ENCODE peak calls at places on chromosomes 2 and 18, in ten cellular contexts. H, S, I, K, G, P, O, W, L and C are unnamed samples.

GRCh38 chr18:8232791-8233190 is 376.4 kb upstream of the RAB12 start:
- DNase-seq in H (no peak), W (no peak), I (no peak), O (no peak), G (no peak), S (no peak), K (no peak), L (no peak), P (no peak), C (no peak)

GRCh38 chr18:7898181-7898580 is 331.1 kb downstream of the PTPRM start:
- DNase-seq in K (no peak), L (no peak), P (no peak), G (no peak), W (no peak), S (no peak), I (no peak), H (no peak), O (no peak), C (no peak)

GRCh38 chr18:69233465-69234054 is 167.1 kb upstream of the DOK6 start:
- DNase-seq in H (peak; percentile 46), P (no peak), K (no peak), L (no peak), W (no peak), I (no peak), G (no peak), S (no peak), O (no peak), C (no peak)

GRCh38 chr18:59159986-59160385 is 20.3 kb downstream of the SEC11C start:
- DNase-seq in P (no peak), I (no peak), S (no peak), H (no peak), O (no peak), W (no peak), K (no peak), L (no peak), G (no peak), C (no peak)

GRCh38 chr18:3245853-3246635 is 1.6 kb upstream of the MYL12A start:
- DNase-seq in G (peak; percentile 93), L (peak; percentile 77), O (peak; percentile 91), K (peak; percentile 94), W (peak; percentile 93), P (peak; percentile 92), S (peak; percentile 93), I (peak; percentile 66), H (peak; percentile 84), C (peak; percentile 72)

GRCh38 chr18:26424428-26425147 is 123.8 kb downstream of the KCTD1 start:
- DNase-seq in K (peak; percentile 44), O (no peak), G (no peak), H (no peak), W (no peak), I (no peak), S (no peak), L (no peak), P (peak; percentile 2), C (no peak)

GRCh38 chr18:24725644-24726043 is 265.2 kb downstream of the HRH4 start:
- DNase-seq in L (peak; percentile 30), H (no peak), I (no peak), W (no peak), O (no peak), G (no peak), S (no peak), K (no peak), P (no peak), C (no peak)

GRCh38 chr2:237915576-237915975 is 51.2 kb upstream of the UBE2F start:
- DNase-seq in S (no peak), P (no peak), G (peak; percentile 28), K (no peak), W (no peak), O (no peak), I (no peak), H (no peak), L (no peak), C (no peak)

GRCh38 chr2:99442837-99443236 is 47.0 kb downstream of the REV1 start:
- DNase-seq in P (no peak), W (peak; percentile 23), S (no peak), L (no peak), H (no peak), K (no peak), G (no peak), I (no peak), O (no peak), C (no peak)

GRCh38 chr18:41873730-41874129 is 81.3 kb upstream of the PIK3C3 start:
- DNase-seq in H (no peak), P (no peak), W (no peak), K (no peak), I (no peak), L (peak; percentile 22), S (no peak), O (no peak), G (no peak), C (no peak)

GRCh38 chr18:51076503-51076902 is 46.5 kb downstream of the SMAD4 start:
- DNase-seq in W (no peak), L (no peak), I (no peak), S (no peak), P (no peak), H (peak; percentile 28), O (no peak), G (no peak), K (no peak), C (no peak)

DNA sequence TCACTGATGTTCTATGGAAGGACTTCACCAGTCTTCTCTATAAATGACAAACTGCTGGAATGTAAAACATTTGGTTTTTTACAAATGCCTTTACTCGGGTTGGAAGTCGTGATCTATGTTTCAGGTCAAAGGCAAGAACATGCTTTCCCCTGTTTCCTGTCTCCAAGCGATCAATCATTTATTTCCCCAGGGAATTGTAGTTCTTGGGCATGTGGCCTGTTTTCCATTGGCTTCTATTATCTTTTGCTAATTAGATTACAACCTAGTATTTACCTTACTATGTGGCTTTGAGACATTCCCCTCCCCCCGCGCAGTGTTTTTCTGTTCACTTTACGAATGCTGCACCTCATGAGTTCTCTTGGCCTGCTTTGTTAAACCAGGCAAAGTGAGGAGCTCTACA is 684.2 kb downstream of the EPHA4 start:
- DNase-seq in W (no peak), S (no peak), G (no peak), H (no peak), L (no peak), P (no peak), O (no peak), I (no peak), K (no peak), C (no peak)
- H3K27ac ChIP-seq in W (no peak overlapping the region), S (no peak overlapping the region), G (no peak overlapping the region), H (no peak overlapping the region), L (no peak overlapping the region), P (no peak overlapping the region), O (no peak overlapping the region), I (no peak overlapping the region), K (no peak overlapping the region), C (no peak overlapping the region)

DNA sequence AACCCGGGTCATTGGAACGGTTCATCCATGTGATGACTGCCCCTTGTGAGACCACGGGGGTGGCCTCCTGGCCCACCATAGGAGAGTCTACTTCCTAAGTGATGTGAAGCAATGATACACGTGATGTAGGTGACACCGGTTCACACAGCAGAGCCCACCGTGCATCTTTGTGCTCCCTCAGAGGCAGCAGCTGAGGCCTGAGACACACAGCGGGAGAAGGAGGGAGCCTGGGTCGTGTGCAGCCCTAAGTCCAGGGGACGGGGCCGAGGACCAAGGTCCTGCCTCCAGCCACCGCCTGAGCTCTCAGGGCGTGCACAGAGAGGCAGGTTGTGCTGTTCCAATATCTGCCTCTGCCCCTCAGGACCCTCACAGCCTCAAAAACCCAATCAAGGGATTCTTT is 377.2 kb upstream of the SALL3 start:
- DNase-seq in K (no peak), G (no peak), H (no peak), I (no peak), O (no peak), W (no peak), S (no peak), L (no peak), P (no peak), C (no peak)
- H3K9me3 ChIP-seq in K (no peaks in the 10 kb centered on the region), G (no peaks in the 10 kb centered on the region), H (no peaks in the 10 kb centered on the region), I (no peaks in the 10 kb centered on the region), O (no peaks in the 10 kb centered on the region), W (no peaks in the 10 kb centered on the region), S (no peaks in the 10 kb centered on the region), L (no peaks in the 10 kb centered on the region), P (no peaks in the 10 kb centered on the region), C (no peaks in the 10 kb centered on the region)

GRCh38 chr2:219462349-219462748 is 27.7 kb downstream of the SPEG start:
- DNase-seq in P (no peak), S (no peak), G (no peak), L (no peak), H (no peak), K (no peak), I (no peak), O (no peak), W (no peak), C (no peak)

GRCh38 chr2:219460424-219460926 is 25.8 kb downstream of the SPEG start:
- DNase-seq in G (no peak), P (no peak), W (peak; percentile 96), O (peak; percentile 57), H (peak; percentile 93), S (peak; percentile 47), K (no peak), L (peak; percentile 88), I (no peak), C (no peak)

GRCh38 chr2:219459460-219460311 is 25.0 kb downstream of the SPEG start:
- DNase-seq in O (peak; percentile 53), S (peak; percentile 49), H (peak; percentile 62), L (peak; percentile 88), W (peak; percentile 88), K (peak; percentile 70), P (peak; percentile 59), G (peak; percentile 63), I (no peak), C (no peak)

GRCh38 chr2:219461061-219461514 is 26.4 kb downstream of the SPEG start:
- DNase-seq in O (no peak), W (peak; percentile 49), I (no peak), S (no peak), K (no peak), L (peak; percentile 75), G (no peak), P (no peak), H (peak; percentile 58), C (no peak)

GRCh38 chr2:219461669-219462068 is 27.0 kb downstream of the SPEG start:
- DNase-seq in K (no peak), P (no peak), H (no peak), W (no peak), S (no peak), I (no peak), G (no peak), L (no peak), O (no peak), C (no peak)
- H3K4me3 ChIP-seq in K (peak overlapping the region; percentile 21), P (no peak overlapping the region), H (no peak overlapping the region), W (peak overlapping the region; percentile 18), S (no peak overlapping the region), I (no peak overlapping the region), G (no peak overlapping the region), L (no peak overlapping the region), O (no peak overlapping the region), C (no peak overlapping the region)

DNA sequence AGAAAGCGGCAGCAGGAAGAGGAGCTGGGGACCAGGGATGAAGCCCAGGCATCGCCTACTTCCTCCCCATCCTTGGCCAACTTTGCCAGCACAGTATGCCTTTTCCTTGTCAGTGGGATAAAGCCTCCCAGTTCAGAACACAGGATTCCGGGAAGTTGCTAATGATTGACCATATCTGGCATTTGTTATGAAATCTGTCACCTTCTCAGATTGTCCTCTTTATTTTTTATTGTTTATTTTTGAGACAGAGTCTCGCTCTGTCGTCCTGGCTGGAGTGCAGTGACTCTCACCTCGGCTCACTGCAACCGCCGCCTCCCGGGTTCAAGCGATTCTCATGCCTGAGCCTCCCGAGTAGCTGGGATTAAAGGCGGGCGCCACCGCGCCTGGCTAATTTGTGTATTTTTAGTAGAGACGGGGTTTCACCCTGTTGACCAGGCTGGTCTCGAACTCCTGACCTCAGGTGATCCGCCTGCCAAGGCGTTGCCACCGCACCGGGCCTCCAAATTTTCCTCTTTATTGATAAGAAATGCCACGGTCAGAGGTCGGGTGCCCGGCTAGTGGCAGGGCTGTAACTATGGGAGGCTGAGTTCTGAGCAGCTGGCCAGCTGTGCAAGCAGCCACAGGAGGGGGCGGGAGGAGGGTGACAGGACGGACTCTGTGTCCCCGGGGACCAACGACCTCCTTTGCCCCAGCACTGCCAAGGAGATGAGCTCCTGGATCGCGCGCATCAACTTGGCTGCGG is 24.4 kb downstream of the PSD4 start:
- DNase-seq in K (no peak), O (no peak), P (peak; percentile 81), L (no peak), W (no peak), S (no peak), I (no peak), H (no peak), G (no peak), C (no peak)
- H3K27ac ChIP-seq in K (peak overlapping the region; percentile 80), O (peak overlapping the region; percentile 94), P (peak overlapping the region; percentile 92), L (no peak overlapping the region), W (no peak overlapping the region), S (peak overlapping the region; percentile 84), I (no peak overlapping the region), H (peak overlapping the region; percentile 18), G (peak overlapping the region; percentile 87), C (peak overlapping the region; percentile 44)